ENCODE peak calls at places on chromosome 22, in ten cellular contexts. G, C, H, Z, U, J, T, M, O and X are unnamed samples.
A peak's percentile ranks its signal among the peaks of the same experiment; 100 is the strongest.

GRCh38 chr22:40654522-40655167 is 18.1 kb upstream of the MRTFA start:
- DNase-seq in G (no peak), C (no peak), H (no peak), Z (no peak), U (peak; percentile 59), J (peak; percentile 7), T (peak; percentile 53), M (no peak), O (peak; percentile 77), X (no peak)

GRCh38 chr22:45053094-45053493 is 43.3 kb upstream of the PHF21B start:
- DNase-seq in G (no peak), C (no peak), H (no peak), Z (no peak), U (no peak), J (no peak), T (no peak), M (no peak), O (no peak), X (no peak)

GRCh38 chr22:20905415-20906386 is 11.5 kb upstream of the CRKL start:
- DNase-seq in G (no peak), C (no peak), H (no peak), Z (no peak), U (no peak), J (no peak), T (no peak), M (peak; percentile 4), O (peak; percentile 15), X (no peak)

GRCh38 chr22:28332410-28332809 is 347.2 kb downstream of the TTC28 start:
- DNase-seq in G (no peak), C (no peak), H (no peak), Z (no peak), U (peak; percentile 9), J (no peak), T (no peak), M (no peak), O (no peak), X (no peak)

GRCh38 chr22:38802671-38803121 is 8.8 kb upstream of the DNAL4 start:
- DNase-seq in G (no peak), C (no peak), H (no peak), Z (no peak), U (peak; percentile 86), J (peak; percentile 39), T (peak; percentile 59), M (peak; percentile 86), O (no peak), X (no peak)

GRCh38 chr22:45314054-45314721 is 4.5 kb downstream of the FAM118A start:
- DNase-seq in G (no peak), C (no peak), H (no peak), Z (no peak), U (no peak), J (no peak), T (no peak), M (peak; percentile 15), O (no peak), X (no peak)

GRCh38 chr22:38051900-38052862 is 5.0 kb upstream of the PICK1 start:
- DNase-seq in G (peak; percentile 69), C (peak; percentile 79), H (peak; percentile 91), Z (peak; percentile 52), U (peak; percentile 61), J (peak; percentile 57), T (peak; percentile 82), M (peak; percentile 92), O (peak; percentile 91), X (peak; percentile 66)

GRCh38 chr22:30312053-30312452 is 14.7 kb downstream of the TBC1D10A start:
- DNase-seq in G (no peak), C (no peak), H (no peak), Z (no peak), U (peak; percentile 79), J (no peak), T (no peak), M (no peak), O (no peak), X (no peak)

GRCh38 chr22:50502096-50502495 is 5.4 kb downstream of the LMF2 start:
- DNase-seq in G (no peak), C (no peak), H (no peak), Z (no peak), U (no peak), J (no peak), T (no peak), M (no peak), O (no peak), X (no peak)

GRCh38 chr22:27629908-27630733 is 171.4 kb downstream of the MN1 start:
- DNase-seq in G (no peak), C (no peak), H (no peak), Z (no peak), U (no peak), J (no peak), T (no peak), M (no peak), O (peak; percentile 68), X (no peak)

GRCh38 chr22:17007257-17007656 is 765 bp downstream of the GAB4 start:
- DNase-seq in G (no peak), C (no peak), H (no peak), Z (no peak), U (no peak), J (no peak), T (no peak), M (no peak), O (no peak), X (no peak)

GRCh38 chr22:43085658-43086606 is 3.3 kb downstream of the TTLL1 start:
- DNase-seq in G (no peak), C (no peak), H (no peak), Z (no peak), U (no peak), J (no peak), T (no peak), M (no peak), O (no peak), X (no peak)

GRCh38 chr22:19663821-19664325 is 50.4 kb upstream of the SEPTIN5 start:
- DNase-seq in G (no peak), C (no peak), H (no peak), Z (no peak), U (peak; percentile 78), J (no peak), T (no peak), M (peak; percentile 91), O (peak; percentile 39), X (no peak)

GRCh38 chr22:44919691-44920090 is 90.1 kb downstream of the PHF21B start:
- DNase-seq in G (no peak), C (no peak), H (no peak), Z (no peak), U (no peak), J (no peak), T (no peak), M (peak; percentile 38), O (no peak), X (no peak)

GRCh38 chr22:38315801-38316339 is 1.4 kb downstream of the CSNK1E start:
- DNase-seq in G (no peak), C (no peak), H (peak; percentile 29), Z (no peak), U (peak; percentile 45), J (no peak), T (no peak), M (no peak), O (no peak), X (no peak)

GRCh38 chr22:27439131-27439530 is 362.4 kb downstream of the MN1 start:
- DNase-seq in G (no peak), C (no peak), H (no peak), Z (no peak), U (no peak), J (no peak), T (no peak), M (no peak), O (no peak), X (no peak)

GRCh38 chr22:49329636-49330035 is 498.0 kb downstream of the BRD1 start:
- DNase-seq in G (no peak), C (peak; percentile 11), H (no peak), Z (no peak), U (no peak), J (no peak), T (peak; percentile 5), M (no peak), O (no peak), X (no peak)

GRCh38 chr22:20972933-20973577 is 6.0 kb downstream of the AIFM3 start:
- DNase-seq in G (no peak), C (no peak), H (no peak), Z (no peak), U (no peak), J (no peak), T (no peak), M (no peak), O (no peak), X (no peak)

GRCh38 chr22:29093501-29093921 is 20.7 kb downstream of the KREMEN1 start:
- DNase-seq in G (no peak), C (no peak), H (no peak), Z (no peak), U (peak; percentile 36), J (no peak), T (no peak), M (peak; percentile 68), O (peak; percentile 76), X (no peak)

GRCh38 chr22:47206185-47206584 is 443.7 kb downstream of the TBC1D22A start:
- DNase-seq in G (no peak), C (no peak), H (no peak), Z (no peak), U (no peak), J (no peak), T (no peak), M (no peak), O (no peak), X (no peak)

GRCh38 chr22:29702931-29703594 is 16.7 kb upstream of the CABP7 start:
- DNase-seq in G (no peak), C (no peak), H (peak; percentile 61), Z (no peak), U (no peak), J (no peak), T (no peak), M (no peak), O (no peak), X (no peak)

GRCh38 chr22:39868741-39869140 is 24.8 kb downstream of the ENTHD1 start:
- DNase-seq in G (no peak), C (no peak), H (no peak), Z (no peak), U (no peak), J (no peak), T (no peak), M (no peak), O (no peak), X (no peak)